ENCODE peak calls at places on chromosomes 4 and X, in four cellular contexts. C is stimulated activated naive B cell treated with anti-CD40 and anti-IgM and Interleukin-4, amounts not matched to agents 10 μg/mL and 1 μg/mL and 100 μg/mL, for 72 hours; E is amygdala; N is M059J. Q is an unnamed sample.

GRCh38 chrX:21972721-21973120 is 32.2 kb downstream of the SMS start:
- DNase-seq in C (no peak), E (no peak), N (peak), Q (no peak)

GRCh38 chr4:22486276-22486675 is 29.6 kb downstream of the ADGRA3 start:
- DNase-seq in C (no peak), E (no peak), N (peak), Q (no peak)

GRCh38 chr4:14022428-14022827 is 394.9 kb upstream of the BOD1L1 start:
- DNase-seq in C (no peak), E (no peak), N (peak), Q (no peak)

GRCh38 chrX:47579537-47579936 is 2.7 kb upstream of the TIMP1 start:
- DNase-seq in C (no peak), E (no peak), N (peak), Q (no peak)

GRCh38 chr4:13535708-13536361 is 8.5 kb downstream of the NKX3-2 start:
- DNase-seq in C (no peak), E (no peak), N (no peak), Q (no peak)

GRCh38 chr4:8744083-8744805 is 127.4 kb downstream of the HMX1 start:
- DNase-seq in C (no peak), E (no peak), N (no peak), Q (no peak)

GRCh38 chr4:157727163-157727562 is 445.7 kb downstream of the GASK1B start:
- DNase-seq in C (no peak), E (no peak), N (no peak), Q (no peak)

GRCh38 chrX:141632124-141632523 is 42.6 kb downstream of the SPANXA2 start:
- DNase-seq in C (no peak), E (no peak), N (no peak), Q (no peak)

GRCh38 chr4:111562811-111563210 is 582.4 kb upstream of the FAM241A start:
- DNase-seq in C (no peak), E (no peak), N (peak), Q (no peak)

GRCh38 chr4:20028694-20029093 is 223.0 kb upstream of the SLIT2 start:
- DNase-seq in C (no peak), E (no peak), N (peak), Q (no peak)

GRCh38 chr4:104494161-104494560 is 533 bp downstream of the CXXC4 start:
- DNase-seq in C (no peak), E (no peak), N (no peak), Q (no peak)

GRCh38 chrX:134396174-134396573 is 63.8 kb upstream of the HPRT1 start:
- DNase-seq in C (no peak), E (no peak), N (peak), Q (no peak)

GRCh38 chr4:91916219-91916618 is 387.5 kb upstream of the GRID2 start:
- DNase-seq in C (no peak), E (no peak), N (no peak), Q (no peak)

GRCh38 chr4:3442959-3443749 is 1.4 kb downstream of the HGFAC start:
- DNase-seq in C (peak), E (peak), N (peak), Q (no peak)

GRCh38 chr4:38867478-38868054 is at the start of gene FAM114A1:
- DNase-seq in C (peak), E (peak), N (peak), Q (no peak)

GRCh38 chr4:77493120-77493767 is 112.4 kb upstream of the CXCL13 start:
- DNase-seq in C (peak), E (no peak), N (peak), Q (no peak)

GRCh38 chr4:2250764-2251072 is 8.8 kb upstream of the HAUS3 start:
- DNase-seq in C (no peak), E (no peak), N (no peak), Q (no peak)

GRCh38 chrX:378443-378842 is 8.3 kb downstream of the PPP2R3B start:
- DNase-seq in C (no peak), E (no peak), N (no peak), Q (no peak)

GRCh38 chr4:8038702-8039251 is 99.1 kb upstream of the AFAP1 start:
- DNase-seq in C (no peak), E (no peak), N (no peak), Q (no peak)

GRCh38 chr4:24988776-24989175 is 42.0 kb downstream of the LGI2 start:
- DNase-seq in C (no peak), E (no peak), N (peak), Q (no peak)

GRCh38 chr4:38316045-38316444 is 348.0 kb upstream of the KLF3 start:
- DNase-seq in C (no peak), E (no peak), N (no peak), Q (no peak)

GRCh38 chrX:54820737-54821136 is 13.2 kb downstream of the MAGED2 start:
- DNase-seq in C (no peak), E (no peak), N (peak), Q (no peak)

GRCh38 chrX:136487647-136488046 is at the start of gene BRS3:
- DNase-seq in C (no peak), E (no peak), N (no peak), Q (no peak)

GRCh38 chr4:81807927-81808672 is 336.4 kb upstream of the RASGEF1B start:
- DNase-seq in C (no peak), E (no peak), N (no peak), Q (no peak)

GRCh38 chr4:26062221-26062620 is 148.2 kb downstream of the SMIM20 start:
- DNase-seq in C (no peak), E (no peak), N (peak), Q (no peak)

GRCh38 chr4:125013891-125014290 is 300.9 kb upstream of the FAT4 start:
- DNase-seq in C (no peak), E (no peak), N (peak), Q (no peak)

GRCh38 chr4:189507060-189507459 is 433.6 kb upstream of the FRG1 start:
- DNase-seq in C (no peak), E (no peak), N (no peak), Q (no peak)

GRCh38 chr4:89123418-89123817 is 12.1 kb downstream of the TIGD2 start:
- DNase-seq in C (no peak), E (no peak), N (peak), Q (no peak)

GRCh38 chr4:89588366-89588765 is 248.6 kb downstream of the SNCA start:
- DNase-seq in C (no peak), E (no peak), N (no peak), Q (no peak)